ENCODE peak calls at places on chromosomes 4 and X, in nine cellular contexts. V is hippocampal formation; K is GM06990; F is ascending aorta; Z is amniotic stem cell; R is germinal center; I is nucleus accumbens; H is NCI-H2081; A is stimulated activated CD4-positive, alpha-beta T cell treated with anti-CD3 and anti-CD28 coated beads, Interleukin-12 subunit alpha, Interleukin-12 subunit beta, amount 100 ng/mL, for 24 hours. M is an unnamed sample.

GRCh38 chr4:107044170-107044569 is 8.1 kb upstream of the DKK2 start:
- DNase-seq in V (no peak), K (no peak), F (no peak), Z (no peak), R (no peak), I (no peak), H (no peak), A (no peak), M (no peak)

GRCh38 chr4:61204353-61204752 is 4.2 kb downstream of the ADGRL3 start:
- DNase-seq in V (peak), K (no peak), F (no peak), Z (no peak), R (no peak), I (no peak), H (peak), A (no peak), M (peak)

GRCh38 chrX:123731258-123731986 is 1.4 kb downstream of the THOC2 start:
- DNase-seq in V (no peak), K (no peak), F (no peak), Z (no peak), R (peak), I (peak), H (peak), A (no peak), M (no peak)

GRCh38 chrX:81120270-81120935 is 81.3 kb downstream of the HMGN5 start:
- DNase-seq in V (no peak), K (peak), F (no peak), Z (no peak), R (no peak), I (no peak), H (peak), A (no peak), M (no peak)

GRCh38 chrX:6377365-6377764 is 148.7 kb upstream of the NLGN4X start:
- DNase-seq in V (no peak), K (no peak), F (no peak), Z (no peak), R (no peak), I (no peak), H (no peak), A (no peak), M (no peak)

GRCh38 chr4:118288097-118288496 is 64.7 kb downstream of the PRSS12 start:
- DNase-seq in V (no peak), K (no peak), F (no peak), Z (no peak), R (no peak), I (no peak), H (no peak), A (no peak), M (no peak)

GRCh38 chr4:114264877-114265291 is 285.4 kb upstream of the ARSJ start:
- DNase-seq in V (no peak), K (no peak), F (no peak), Z (no peak), R (no peak), I (no peak), H (no peak), A (no peak), M (no peak)

GRCh38 chr4:8644966-8645752 is 52.6 kb downstream of the CPZ start:
- DNase-seq in V (no peak), K (no peak), F (no peak), Z (no peak), R (no peak), I (no peak), H (no peak), A (no peak), M (no peak)

GRCh38 chrX:56762220-56762619 is 33.2 kb downstream of the NBDY start:
- DNase-seq in V (no peak), K (no peak), F (no peak), Z (no peak), R (no peak), I (no peak), H (no peak), A (no peak), M (no peak)

GRCh38 chr4:23016981-23017380 is 324.2 kb downstream of the GBA3 start:
- DNase-seq in V (no peak), K (no peak), F (no peak), Z (no peak), R (no peak), I (no peak), H (no peak), A (no peak), M (no peak)

GRCh38 chr4:125254111-125254510 is 60.6 kb upstream of the FAT4 start:
- DNase-seq in V (no peak), K (no peak), F (no peak), Z (peak), R (no peak), I (no peak), H (no peak), A (no peak), M (no peak)

GRCh38 chrX:153413731-153414130 is 2.5 kb downstream of the ZFP92 start:
- DNase-seq in V (no peak), K (no peak), F (no peak), Z (no peak), R (no peak), I (no peak), H (no peak), A (no peak), M (no peak)

GRCh38 chr4:142696334-142697122 is 149.6 kb downstream of the INPP4B start:
- DNase-seq in V (no peak), K (no peak), F (no peak), Z (no peak), R (no peak), I (no peak), H (no peak), A (no peak), M (no peak)

GRCh38 chr4:88646528-88647280 is 50.9 kb downstream of the NAP1L5 start:
- DNase-seq in V (no peak), K (no peak), F (no peak), Z (no peak), R (no peak), I (no peak), H (no peak), A (no peak), M (no peak)

GRCh38 chrX:70030242-70030823 is 19.4 kb downstream of the AWAT2 start:
- DNase-seq in V (peak), K (no peak), F (no peak), Z (peak), R (peak), I (peak), H (peak), A (peak), M (no peak)

GRCh38 chrX:50432760-50433377 is 37.8 kb downstream of the DGKK start:
- DNase-seq in V (no peak), K (no peak), F (no peak), Z (no peak), R (no peak), I (no peak), H (no peak), A (no peak), M (no peak)

GRCh38 chr4:176149680-176150079 is 45.7 kb downstream of the SPATA4 start:
- DNase-seq in V (no peak), K (no peak), F (no peak), Z (no peak), R (no peak), I (no peak), H (no peak), A (no peak), M (no peak)

GRCh38 chr4:115110191-115111166 is 2.9 kb downstream of the NDST4 start:
- DNase-seq in V (no peak), K (no peak), F (no peak), Z (no peak), R (no peak), I (no peak), H (peak), A (no peak), M (no peak)

GRCh38 chr4:139266583-139267257 is 13.3 kb downstream of the MGARP start:
- DNase-seq in V (no peak), K (peak), F (peak), Z (peak), R (peak), I (peak), H (no peak), A (peak), M (peak)

M was measured in HS-5.